ENCODE peak calls at places on chromosomes 12 and 14, in six cellular contexts. M, T, L, E, Q and A are unnamed samples.

GRCh38 chr12:127926004-127926403 is 341.0 kb upstream of the TMEM132C start:
- DNase-seq in M (no peak), T (no peak), Q (no peak), L (no peak), E (peak; percentile 72), A (peak; percentile 26)

GRCh38 chr12:124188561-124189405 is 106.1 kb upstream of the RFLNA start:
- DNase-seq in E (no peak), M (no peak), T (no peak), Q (no peak), L (no peak), A (no peak)

GRCh38 chr12:1692895-1693294 is 2.0 kb downstream of the ADIPOR2 start:
- DNase-seq in M (no peak), T (no peak), L (no peak), E (no peak), Q (no peak), A (no peak)

GRCh38 chr14:92646952-92647461 is 101.4 kb downstream of the LGMN start:
- DNase-seq in T (no peak), L (peak; percentile 67), M (peak; percentile 84), Q (no peak), E (peak; percentile 98), A (no peak)

GRCh38 chr12:50110762-50111416 is 1.1 kb upstream of the COX14 start:
- DNase-seq in E (peak; percentile 31), Q (no peak), L (no peak), T (peak; percentile 67), M (no peak), A (peak; percentile 36)

GRCh38 chr14:43983721-43984120 is 523.4 kb downstream of the FSCB start:
- DNase-seq in M (no peak), L (no peak), T (no peak), Q (no peak), E (no peak), A (no peak)

GRCh38 chr12:30847259-30847658 is 79.3 kb upstream of the TSPAN11 start:
- DNase-seq in L (no peak), E (peak; percentile 78), M (peak; percentile 8), Q (peak; percentile 56), T (no peak), A (peak; percentile 39)

GRCh38 chr12:57793920-57794319 is 11.3 kb downstream of the TSFM start:
- DNase-seq in T (no peak), L (no peak), Q (no peak), E (peak; percentile 95), M (no peak), A (no peak)

GRCh38 chr12:79591988-79592387 is 98.8 kb downstream of the PAWR start:
- DNase-seq in T (no peak), L (no peak), M (no peak), E (no peak), Q (no peak), A (no peak)

GRCh38 chr12:74393265-74393664 is 144.4 kb upstream of the ATXN7L3B start:
- DNase-seq in E (no peak), T (no peak), M (no peak), Q (no peak), L (no peak), A (no peak)

GRCh38 chr14:49940805-49941421 is 48.0 kb downstream of the ARF6 start:
- DNase-seq in E (peak; percentile 64), T (no peak), M (no peak), L (peak; percentile 25), Q (peak; percentile 33), A (no peak)

GRCh38 chr12:95607642-95608041 is 56.4 kb upstream of the USP44 start:
- DNase-seq in E (no peak), L (no peak), M (no peak), Q (no peak), T (no peak), A (no peak)

GRCh38 chr12:1844223-1844622 is 23.9 kb downstream of the LRTM2 start:
- DNase-seq in T (no peak), M (no peak), L (no peak), Q (no peak), E (no peak), A (peak; percentile 6)

GRCh38 chr14:26217778-26218177 is 380.1 kb downstream of the NOVA1 start:
- DNase-seq in Q (no peak), M (no peak), T (no peak), L (no peak), E (no peak), A (no peak)

GRCh38 chr12:98416845-98417244 is 98.5 kb upstream of the TMPO start:
- DNase-seq in L (no peak), M (no peak), E (peak; percentile 68), T (no peak), Q (no peak), A (no peak)

GRCh38 chr14:33564774-33565630 is 385.9 kb downstream of the EGLN3 start:
- DNase-seq in M (no peak), T (no peak), E (peak; percentile 61), Q (no peak), L (peak; percentile 54), A (no peak)

GRCh38 chr14:68418192-68419118 is 374.4 kb downstream of the ZFP36L1 start:
- DNase-seq in T (no peak), Q (no peak), E (no peak), L (no peak), M (no peak), A (no peak)

GRCh38 chr12:54352891-54353874 is 11.1 kb downstream of the GPR84 start:
- DNase-seq in Q (no peak), E (peak; percentile 52), L (no peak), T (no peak), M (no peak), A (no peak)

GRCh38 chr14:54749727-54750126 is 152.9 kb downstream of the GCH1 start:
- DNase-seq in L (no peak), M (no peak), E (no peak), Q (no peak), T (no peak), A (no peak)

GRCh38 chr14:52241102-52241793 is 26.2 kb upstream of the PTGDR start:
- DNase-seq in T (no peak), M (peak; percentile 36), E (peak; percentile 88), Q (no peak), L (peak; percentile 85), A (no peak)

GRCh38 chr12:40298341-40298740 is 73.5 kb downstream of the LRRK2 start:
- DNase-seq in M (no peak), Q (no peak), T (no peak), L (no peak), E (no peak), A (no peak)

GRCh38 chr14:103881927-103882281 is 34.5 kb upstream of the PPP1R13B start:
- DNase-seq in L (no peak), E (no peak), M (no peak), Q (no peak), T (no peak), A (no peak)

GRCh38 chr12:57472391-57472790 is 7.3 kb downstream of the ARHGAP9 start:
- DNase-seq in E (no peak), T (no peak), M (no peak), L (no peak), Q (no peak), A (no peak)

GRCh38 chr12:92244036-92244435 is 98.4 kb upstream of the BTG1 start:
- DNase-seq in T (peak; percentile 40), M (no peak), E (peak; percentile 33), L (peak; percentile 79), Q (peak; percentile 2), A (peak; percentile 62)

GRCh38 chr12:122352394-122352793 is 70.1 kb downstream of the CLIP1 start:
- DNase-seq in L (no peak), M (no peak), T (no peak), Q (no peak), E (no peak), A (no peak)

GRCh38 chr14:64465856-64466554 is 706 bp downstream of the AKAP5 start:
- DNase-seq in T (no peak), L (no peak), Q (no peak), M (peak; percentile 8), E (peak; percentile 61), A (peak; percentile 35)

GRCh38 chr14:35336171-35337073 is 44.2 kb downstream of the PSMA6 start:
- DNase-seq in Q (no peak), L (peak; percentile 76), T (peak; percentile 96), M (peak; percentile 59), E (peak; percentile 92), A (peak; percentile 91)

GRCh38 chr12:108855284-108856169 is 1.9 kb downstream of the SSH1 start:
- DNase-seq in M (no peak), E (no peak), Q (no peak), T (no peak), L (no peak), A (no peak)

GRCh38 chr12:99334737-99335136 is 312.8 kb upstream of the GARIN6 start:
- DNase-seq in E (no peak), Q (no peak), M (no peak), T (no peak), L (no peak), A (no peak)

GRCh38 chr14:35366048-35366428 is 38.5 kb downstream of the NFKBIA start:
- DNase-seq in M (no peak), T (no peak), L (no peak), Q (no peak), E (peak; percentile 48), A (no peak)

GRCh38 chr12:1691123-1692007 is 495 bp downstream of the ADIPOR2 start:
- DNase-seq in T (peak; percentile 26), M (no peak), Q (no peak), L (no peak), E (no peak), A (no peak)

GRCh38 chr12:85278598-85279448 is 1.2 kb upstream of the ALX1 start:
- DNase-seq in T (no peak), Q (no peak), M (no peak), E (no peak), L (no peak), A (no peak)

GRCh38 chr14:75452900-75453816 is 25.3 kb downstream of the JDP2 start:
- DNase-seq in L (peak; percentile 84), Q (no peak), T (peak; percentile 80), M (peak; percentile 82), E (peak; percentile 88), A (peak; percentile 39)

GRCh38 chr14:60304509-60304908 is 55.5 kb downstream of the PPM1A start:
- DNase-seq in M (no peak), Q (no peak), T (no peak), E (no peak), L (no peak), A (no peak)

GRCh38 chr14:99264691-99265090 is 7.3 kb downstream of the BCL11B start:
- DNase-seq in Q (no peak), T (no peak), L (no peak), E (no peak), M (no peak), A (no peak)

GRCh38 chr14:53908416-53908815 is 48.2 kb downstream of the BMP4 start:
- DNase-seq in L (no peak), M (no peak), T (no peak), Q (no peak), E (no peak), A (no peak)

GRCh38 chr12:87425942-87426554 is 603.2 kb downstream of the C12orf50 start:
- DNase-seq in M (no peak), Q (no peak), T (no peak), E (no peak), L (no peak), A (no peak)

GRCh38 chr12:3315201-3315661 is 175.8 kb upstream of the PRMT8 start:
- DNase-seq in L (no peak), E (peak; percentile 80), M (peak; percentile 73), T (no peak), Q (no peak), A (peak; percentile 68)

GRCh38 chr12:85509857-85510256 is 229.8 kb downstream of the ALX1 start:
- DNase-seq in L (no peak), Q (no peak), E (no peak), M (no peak), T (no peak), A (no peak)

GRCh38 chr12:98085360-98085759 is 430.0 kb upstream of the TMPO start:
- DNase-seq in Q (no peak), M (no peak), T (no peak), L (no peak), E (no peak), A (no peak)